ENCODE peak calls at places on chromosomes 2 and 18, in seven cellular contexts. One of them, this sample, is unnamed.

GRCh38 chr18:26461405-26461804 is 86.9 kb downstream of the KCTD1 start:
- DNase-seq in Peyer's patch: no peak
- DNase-seq in lower lobe of right lung: no peak
- DNase-seq in CD4-positive, alpha-beta memory T cell: no peak
- DNase-seq in cardiac muscle cell: no peak
- DNase-seq in GM23248: no peak
- DNase-seq in stomach: no peak
- DNase-seq in this sample: no peak

GRCh38 chr2:25341031-25341727 is 546 bp downstream of the DNMT3A start:
- DNase-seq in Peyer's patch: peak; percentile 30
- DNase-seq in lower lobe of right lung: peak; percentile 60
- DNase-seq in CD4-positive, alpha-beta memory T cell: peak; percentile 23
- DNase-seq in cardiac muscle cell: peak; percentile 25
- DNase-seq in GM23248: peak; percentile 39
- DNase-seq in stomach: peak; percentile 34
- DNase-seq in this sample: peak; percentile 46

GRCh38 chr2:240988146-240988545 is 10.3 kb upstream of the SNED1 start:
- DNase-seq in Peyer's patch: no peak
- DNase-seq in lower lobe of right lung: no peak
- DNase-seq in CD4-positive, alpha-beta memory T cell: no peak
- DNase-seq in cardiac muscle cell: no peak
- DNase-seq in GM23248: peak; percentile 34
- DNase-seq in stomach: no peak
- DNase-seq in this sample: peak; percentile 14

GRCh38 chr2:212882626-212883025 is 268.8 kb downstream of the IKZF2 start:
- DNase-seq in Peyer's patch: no peak
- DNase-seq in lower lobe of right lung: no peak
- DNase-seq in CD4-positive, alpha-beta memory T cell: no peak
- DNase-seq in cardiac muscle cell: no peak
- DNase-seq in GM23248: no peak
- DNase-seq in stomach: no peak
- DNase-seq in this sample: no peak

GRCh38 chr2:102367331-102367971 is 11.9 kb downstream of the IL18R1 start:
- DNase-seq in Peyer's patch: no peak
- DNase-seq in lower lobe of right lung: no peak
- DNase-seq in CD4-positive, alpha-beta memory T cell: peak; percentile 80
- DNase-seq in cardiac muscle cell: no peak
- DNase-seq in GM23248: no peak
- DNase-seq in stomach: no peak
- DNase-seq in this sample: no peak

GRCh38 chr2:46512185-46512584 is 32.8 kb downstream of the TMEM247 start:
- DNase-seq in Peyer's patch: no peak
- DNase-seq in lower lobe of right lung: no peak
- DNase-seq in CD4-positive, alpha-beta memory T cell: no peak
- DNase-seq in cardiac muscle cell: no peak
- DNase-seq in GM23248: no peak
- DNase-seq in stomach: no peak
- DNase-seq in this sample: no peak

GRCh38 chr2:17148298-17149228 is 369.7 kb downstream of the RAD51AP2 start:
- DNase-seq in Peyer's patch: no peak
- DNase-seq in lower lobe of right lung: peak; percentile 44
- DNase-seq in CD4-positive, alpha-beta memory T cell: no peak
- DNase-seq in cardiac muscle cell: peak; percentile 5
- DNase-seq in GM23248: peak; percentile 36
- DNase-seq in stomach: peak; percentile 35
- DNase-seq in this sample: no peak

GRCh38 chr2:128473175-128474013 is 154.7 kb upstream of the HS6ST1 start:
- DNase-seq in Peyer's patch: no peak
- DNase-seq in lower lobe of right lung: peak; percentile 61
- DNase-seq in CD4-positive, alpha-beta memory T cell: no peak
- DNase-seq in cardiac muscle cell: peak; percentile 87
- DNase-seq in GM23248: peak; percentile 74
- DNase-seq in stomach: no peak
- DNase-seq in this sample: no peak

GRCh38 chr18:50970006-50970405 is 2.2 kb downstream of the ELAC1 start:
- DNase-seq in Peyer's patch: no peak
- DNase-seq in lower lobe of right lung: peak; percentile 67
- DNase-seq in CD4-positive, alpha-beta memory T cell: no peak
- DNase-seq in cardiac muscle cell: no peak
- DNase-seq in GM23248: no peak
- DNase-seq in stomach: peak; percentile 82
- DNase-seq in this sample: peak; percentile 54

GRCh38 chr2:229875549-229875948 is 46.3 kb downstream of the TRIP12 start:
- DNase-seq in Peyer's patch: no peak
- DNase-seq in lower lobe of right lung: no peak
- DNase-seq in CD4-positive, alpha-beta memory T cell: no peak
- DNase-seq in cardiac muscle cell: no peak
- DNase-seq in GM23248: no peak
- DNase-seq in stomach: no peak
- DNase-seq in this sample: no peak

GRCh38 chr2:191845876-191846786 is 757 bp downstream of the CAVIN2 start:
- DNase-seq in Peyer's patch: no peak
- DNase-seq in lower lobe of right lung: peak; percentile 67
- DNase-seq in CD4-positive, alpha-beta memory T cell: no peak
- DNase-seq in cardiac muscle cell: no peak
- DNase-seq in GM23248: no peak
- DNase-seq in stomach: no peak
- DNase-seq in this sample: no peak
- H3K4me3 ChIP-seq in Peyer's patch: peak overlapping the region; percentile 18
- H3K4me3 ChIP-seq in lower lobe of right lung: peak overlapping the region; percentile 72
- H3K4me3 ChIP-seq in CD4-positive, alpha-beta memory T cell: no peak overlapping the region
- H3K4me3 ChIP-seq in cardiac muscle cell: no peak overlapping the region
- H3K4me3 ChIP-seq in GM23248: peak overlapping the region; percentile 35
- H3K4me3 ChIP-seq in stomach: peak overlapping the region; percentile 49
- H3K4me3 ChIP-seq in this sample: peak overlapping the region; percentile 45

GRCh38 chr18:361941-362913 is 94.4 kb upstream of the THOC1 start:
- DNase-seq in Peyer's patch: no peak
- DNase-seq in lower lobe of right lung: no peak
- DNase-seq in CD4-positive, alpha-beta memory T cell: no peak
- DNase-seq in cardiac muscle cell: peak; percentile 72
- DNase-seq in GM23248: peak; percentile 98
- DNase-seq in stomach: no peak
- DNase-seq in this sample: no peak

GRCh38 chr18:364221-364620 is 96.4 kb upstream of the THOC1 start:
- DNase-seq in Peyer's patch: no peak
- DNase-seq in lower lobe of right lung: no peak
- DNase-seq in CD4-positive, alpha-beta memory T cell: no peak
- DNase-seq in cardiac muscle cell: peak; percentile 24
- DNase-seq in GM23248: peak; percentile 15
- DNase-seq in stomach: no peak
- DNase-seq in this sample: no peak

GRCh38 chr18:365651-366050 is 97.8 kb upstream of the THOC1 start:
- DNase-seq in Peyer's patch: no peak
- DNase-seq in lower lobe of right lung: no peak
- DNase-seq in CD4-positive, alpha-beta memory T cell: no peak
- DNase-seq in cardiac muscle cell: no peak
- DNase-seq in GM23248: no peak
- DNase-seq in stomach: no peak
- DNase-seq in this sample: no peak

GRCh38 chr18:362914-363295 is 95.1 kb upstream of the THOC1 start:
- DNase-seq in Peyer's patch: no peak
- DNase-seq in lower lobe of right lung: no peak
- DNase-seq in CD4-positive, alpha-beta memory T cell: no peak
- DNase-seq in cardiac muscle cell: peak; percentile 48
- DNase-seq in GM23248: peak; percentile 55
- DNase-seq in stomach: no peak
- DNase-seq in this sample: no peak

DNA sequence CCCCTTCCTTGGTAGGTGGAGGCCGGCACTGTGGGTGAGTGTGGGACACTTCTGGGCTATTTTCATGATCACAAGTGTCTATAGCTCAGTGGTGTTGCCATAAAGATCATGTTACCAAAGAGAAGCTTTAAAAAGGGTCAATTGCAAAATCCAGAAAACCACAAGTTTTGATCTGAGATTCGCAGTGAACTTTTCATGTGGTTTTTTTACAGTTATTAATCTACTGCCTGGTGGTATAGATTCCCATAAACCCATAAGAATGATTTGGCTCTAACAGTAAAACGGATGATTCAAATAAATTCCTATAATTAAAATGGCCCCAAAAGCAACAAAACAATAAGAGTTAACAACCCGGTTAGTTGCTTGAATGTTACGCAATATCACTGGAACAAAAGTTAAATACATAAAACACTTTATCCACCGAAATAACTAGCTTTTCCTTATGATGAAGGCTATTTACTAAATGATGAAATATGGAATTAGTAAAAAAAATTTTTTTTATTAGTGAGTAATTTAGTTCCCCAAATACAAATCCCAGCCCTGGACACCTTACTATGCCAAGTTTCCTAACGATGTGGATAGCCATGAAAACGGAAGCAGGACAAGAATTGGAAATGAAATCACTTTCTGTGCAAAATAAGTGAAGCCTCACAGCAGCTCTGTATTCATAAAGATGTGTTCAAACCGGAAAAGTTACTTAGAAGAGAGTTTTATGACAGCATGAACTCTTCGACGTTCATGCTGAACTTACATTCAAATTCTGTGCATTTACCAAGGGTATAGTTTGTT is 95.7 kb upstream of the THOC1 start:
- DNase-seq in Peyer's patch: no peak
- DNase-seq in lower lobe of right lung: no peak
- DNase-seq in CD4-positive, alpha-beta memory T cell: no peak
- DNase-seq in cardiac muscle cell: peak; percentile 77
- DNase-seq in GM23248: peak; percentile 67
- DNase-seq in stomach: no peak
- DNase-seq in this sample: no peak
- H3K27ac ChIP-seq in Peyer's patch: no peak overlapping the region
- H3K27ac ChIP-seq in lower lobe of right lung: peak overlapping the region; percentile 22
- H3K27ac ChIP-seq in CD4-positive, alpha-beta memory T cell: no peak overlapping the region
- H3K27ac ChIP-seq in cardiac muscle cell: peak overlapping the region; percentile 74
- H3K27ac ChIP-seq in GM23248: peak overlapping the region; percentile 93
- H3K27ac ChIP-seq in stomach: no peak overlapping the region
- H3K27ac ChIP-seq in this sample: no peak overlapping the region

DNA sequence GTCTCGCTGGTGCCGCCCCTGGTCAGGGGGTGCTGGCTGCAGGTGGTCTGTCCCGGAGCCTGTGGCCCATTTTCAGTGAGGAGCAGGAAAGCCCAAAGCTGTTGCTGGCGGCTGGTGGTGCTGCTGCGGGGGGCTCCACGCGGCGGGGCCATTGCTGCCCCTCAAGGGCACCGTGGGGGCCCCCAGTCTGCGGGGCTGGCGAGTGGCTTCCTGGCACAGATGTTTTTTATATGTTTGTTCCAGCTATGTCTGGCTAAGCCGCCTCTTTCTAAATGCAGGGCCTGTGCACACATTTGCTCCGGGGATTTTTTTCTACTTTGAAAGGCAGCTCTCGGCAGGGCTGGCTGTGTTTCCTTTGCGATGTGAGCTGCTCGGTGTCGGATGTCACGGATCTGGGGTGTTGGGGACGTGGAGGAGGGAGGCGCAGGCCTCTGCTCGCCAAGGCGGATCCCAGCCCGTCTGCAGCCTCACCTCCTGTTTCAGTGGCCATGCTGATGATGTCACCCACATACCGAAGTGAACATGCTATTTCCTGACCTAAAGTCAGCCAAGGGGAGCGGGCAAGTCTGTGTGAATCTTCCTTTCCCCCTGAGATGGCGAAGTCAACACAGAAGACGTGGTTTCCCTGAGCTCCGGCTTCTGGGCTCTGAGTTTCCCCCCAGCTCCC is 112.0 kb upstream of the CTDP1 start:
- DNase-seq in Peyer's patch: no peak
- DNase-seq in lower lobe of right lung: peak; percentile 47
- DNase-seq in CD4-positive, alpha-beta memory T cell: no peak
- DNase-seq in cardiac muscle cell: peak; percentile 93
- DNase-seq in GM23248: peak; percentile 92
- DNase-seq in stomach: no peak
- DNase-seq in this sample: peak; percentile 32
- H3K4me3 ChIP-seq in Peyer's patch: no peak overlapping the region
- H3K4me3 ChIP-seq in lower lobe of right lung: no peak overlapping the region
- H3K4me3 ChIP-seq in CD4-positive, alpha-beta memory T cell: no peak overlapping the region
- H3K4me3 ChIP-seq in cardiac muscle cell: no peak overlapping the region
- H3K4me3 ChIP-seq in GM23248: peak overlapping the region; percentile 30
- H3K4me3 ChIP-seq in stomach: no peak overlapping the region
- H3K4me3 ChIP-seq in this sample: no peak overlapping the region

GRCh38 chr2:152618188-152618564 is 99.1 kb downstream of the PRPF40A start:
- DNase-seq in Peyer's patch: no peak
- DNase-seq in lower lobe of right lung: no peak
- DNase-seq in CD4-positive, alpha-beta memory T cell: no peak
- DNase-seq in cardiac muscle cell: no peak
- DNase-seq in GM23248: no peak
- DNase-seq in stomach: no peak
- DNase-seq in this sample: no peak
- H3K27ac ChIP-seq in Peyer's patch: no peak overlapping the region
- H3K27ac ChIP-seq in lower lobe of right lung: no peak overlapping the region
- H3K27ac ChIP-seq in CD4-positive, alpha-beta memory T cell: no peak overlapping the region
- H3K27ac ChIP-seq in cardiac muscle cell: no peak overlapping the region
- H3K27ac ChIP-seq in GM23248: no peak overlapping the region
- H3K27ac ChIP-seq in stomach: no peak overlapping the region
- H3K27ac ChIP-seq in this sample: no peak overlapping the region

GRCh38 chr2:70789304-70790078 is 952 bp downstream of the FIGLA start:
- DNase-seq in Peyer's patch: peak; percentile 30
- DNase-seq in lower lobe of right lung: peak; percentile 67
- DNase-seq in CD4-positive, alpha-beta memory T cell: peak; percentile 37
- DNase-seq in cardiac muscle cell: peak; percentile 68
- DNase-seq in GM23248: peak; percentile 68
- DNase-seq in stomach: peak; percentile 54
- DNase-seq in this sample: peak; percentile 58
- H3K4me3 ChIP-seq in Peyer's patch: peak overlapping the region; percentile 3
- H3K4me3 ChIP-seq in lower lobe of right lung: peak overlapping the region; percentile 38
- H3K4me3 ChIP-seq in CD4-positive, alpha-beta memory T cell: no peak overlapping the region
- H3K4me3 ChIP-seq in cardiac muscle cell: peak overlapping the region; percentile 20
- H3K4me3 ChIP-seq in GM23248: peak overlapping the region; percentile 18
- H3K4me3 ChIP-seq in stomach: peak overlapping the region; percentile 29
- H3K4me3 ChIP-seq in this sample: no peak overlapping the region

DNA sequence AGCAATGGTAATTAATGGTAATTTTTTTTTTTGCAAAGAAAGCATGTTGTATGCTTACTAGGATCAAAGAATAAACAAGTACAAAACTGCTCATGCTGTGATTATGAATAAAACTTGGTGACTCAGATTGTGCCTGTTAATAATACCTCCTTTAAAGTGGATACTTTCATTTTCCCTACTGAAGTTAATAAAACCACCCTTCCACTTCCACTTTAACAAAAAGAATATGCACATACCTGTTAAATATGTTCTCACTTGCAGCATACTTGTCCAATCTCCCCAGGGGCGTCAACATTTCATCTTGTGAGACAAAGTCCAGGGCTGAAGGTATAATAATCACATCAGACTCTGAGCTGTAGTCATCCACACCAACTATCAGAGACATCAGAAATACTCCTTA is 19.6 kb downstream of the PPP4R1 start:
- DNase-seq in Peyer's patch: no peak
- DNase-seq in lower lobe of right lung: no peak
- DNase-seq in CD4-positive, alpha-beta memory T cell: no peak
- DNase-seq in cardiac muscle cell: no peak
- DNase-seq in GM23248: peak; percentile 57
- DNase-seq in stomach: no peak
- DNase-seq in this sample: no peak
- H3K27ac ChIP-seq in Peyer's patch: no peak overlapping the region
- H3K27ac ChIP-seq in lower lobe of right lung: no peak overlapping the region
- H3K27ac ChIP-seq in CD4-positive, alpha-beta memory T cell: no peak overlapping the region
- H3K27ac ChIP-seq in cardiac muscle cell: peak overlapping the region; percentile 37
- H3K27ac ChIP-seq in GM23248: peak overlapping the region; percentile 37
- H3K27ac ChIP-seq in stomach: no peak overlapping the region
- H3K27ac ChIP-seq in this sample: no peak overlapping the region